ENCODE peak calls at places on chromosomes 13 and 19, in seven cellular contexts. G is CD4-positive, alpha-beta memory T cell; M is pancreas; B is heart left ventricle; S is heart right ventricle; H is left lung; K is colonic mucosa. J is an unnamed sample.

GRCh38 chr13:104648291-104648690 is 1582.1 kb upstream of the SLC10A2 start:
- DNase-seq in G (no peak), M (no peak), B (no peak), S (no peak), H (no peak), K (no peak), J (no peak)

GRCh38 chr13:100789481-100789880 is 114.9 kb upstream of the TMTC4 start:
- DNase-seq in G (no peak), M (no peak), B (no peak), S (no peak), H (peak), K (no peak), J (peak)

GRCh38 chr19:29815231-29815630 is 3.4 kb downstream of the CCNE1 start:
- DNase-seq in G (no peak), M (no peak), B (no peak), S (no peak), H (no peak), K (no peak), J (no peak)

GRCh38 chr13:25111557-25111956 is 15.6 kb downstream of the PABPC3 start:
- DNase-seq in G (no peak), M (no peak), B (no peak), S (no peak), H (no peak), K (no peak), J (no peak)

GRCh38 chr13:27578121-27579030 is 42.0 kb downstream of the LNX2 start:
- DNase-seq in G (no peak), M (no peak), B (no peak), S (no peak), H (no peak), K (no peak), J (no peak)

GRCh38 chr13:36310417-36311108 is 12.9 kb upstream of the CCDC169 start:
- DNase-seq in G (no peak), M (no peak), B (no peak), S (no peak), H (no peak), K (no peak), J (no peak)

GRCh38 chr13:43805071-43805468 is 18.3 kb upstream of the ENOX1 start:
- DNase-seq in G (peak), M (no peak), B (no peak), S (no peak), H (no peak), K (no peak), J (no peak)

GRCh38 chr13:51041126-51041525 is 69.9 kb downstream of the C13orf42 start:
- DNase-seq in G (no peak), M (no peak), B (no peak), S (no peak), H (no peak), K (no peak), J (no peak)

GRCh38 chr13:51269039-51269438 is 46.8 kb downstream of the FAM124A start:
- DNase-seq in G (no peak), M (no peak), B (no peak), S (no peak), H (no peak), K (no peak), J (no peak)

GRCh38 chr19:19140476-19140875 is 2.2 kb upstream of the TMEM161A start:
- DNase-seq in G (no peak), M (no peak), B (no peak), S (no peak), H (no peak), K (no peak), J (no peak)

GRCh38 chr19:10858204-10858828 is 10.1 kb downstream of the C19orf38 start:
- DNase-seq in G (no peak), M (no peak), B (no peak), S (no peak), H (no peak), K (no peak), J (no peak)

GRCh38 chr19:11142528-11143171 is 12.9 kb downstream of the SPC24 start:
- DNase-seq in G (no peak), M (peak), B (peak), S (peak), H (peak), K (peak), J (peak)

GRCh38 chr13:73090116-73090811 is 31.5 kb downstream of the KLF5 start:
- DNase-seq in G (no peak), M (peak), B (no peak), S (no peak), H (peak), K (peak), J (no peak)

GRCh38 chr13:44876782-44877324 is 112.4 kb downstream of the NUFIP1 start:
- DNase-seq in G (no peak), M (no peak), B (no peak), S (no peak), H (no peak), K (no peak), J (no peak)

GRCh38 chr19:4744451-4745170 is 21.0 kb upstream of the DPP9 start:
- DNase-seq in G (no peak), M (no peak), B (peak), S (peak), H (peak), K (no peak), J (no peak)

GRCh38 chr13:40197049-40197448 is 469.4 kb downstream of the FOXO1 start:
- DNase-seq in G (no peak), M (no peak), B (no peak), S (no peak), H (no peak), K (no peak), J (no peak)

GRCh38 chr19:29665215-29665825 is at the start of gene PLEKHF1:
- DNase-seq in G (peak), M (peak), B (peak), S (peak), H (peak), K (peak), J (peak)

GRCh38 chr19:39671739-39672363 is 16.1 kb downstream of the LGALS16 start:
- DNase-seq in G (peak), M (no peak), B (no peak), S (peak), H (no peak), K (peak), J (peak)

GRCh38 chr13:25945596-25945995 is 106.2 kb downstream of the SHISA2 start:
- DNase-seq in G (no peak), M (no peak), B (no peak), S (no peak), H (no peak), K (no peak), J (no peak)

GRCh38 chr19:15550847-15551182 is 42.5 kb downstream of the CYP4F22 start:
- DNase-seq in G (no peak), M (no peak), B (no peak), S (no peak), H (no peak), K (no peak), J (no peak)

GRCh38 chr13:27534108-27534975 is 84.0 kb upstream of the MTIF3 start:
- DNase-seq in G (no peak), M (no peak), B (no peak), S (no peak), H (no peak), K (no peak), J (no peak)

GRCh38 chr19:50191270-50191669 is 12.2 kb upstream of the MYH14 start:
- DNase-seq in G (no peak), M (no peak), B (no peak), S (no peak), H (no peak), K (no peak), J (no peak)

GRCh38 chr19:49877020-49877878 is at the start of the genes AKT1S1 and TBC1D17:
- DNase-seq in G (peak), M (peak), B (peak), S (peak), H (peak), K (peak), J (peak)

GRCh38 chr19:48698046-48698445 is 2.3 kb downstream of the FUT2 start:
- DNase-seq in G (no peak), M (peak), B (no peak), S (no peak), H (no peak), K (peak), J (no peak)

GRCh38 chr13:111005808-111006494 is 91.1 kb upstream of the ANKRD10 start:
- DNase-seq in G (no peak), M (peak), B (peak), S (peak), H (no peak), K (no peak), J (no peak)

GRCh38 chr13:58341318-58341717 is 709.8 kb downstream of the PCDH17 start:
- DNase-seq in G (no peak), M (no peak), B (no peak), S (no peak), H (no peak), K (no peak), J (no peak)

GRCh38 chr19:48835734-48836088 is 580 bp downstream of the HSD17B14 start:
- DNase-seq in G (peak), M (peak), B (peak), S (peak), H (peak), K (peak), J (peak)

GRCh38 chr13:80096383-80096782 is 244.5 kb downstream of the SPRY2 start:
- DNase-seq in G (no peak), M (no peak), B (no peak), S (no peak), H (no peak), K (no peak), J (no peak)

GRCh38 chr13:58004761-58005160 is 373.2 kb downstream of the PCDH17 start:
- DNase-seq in G (no peak), M (no peak), B (no peak), S (no peak), H (no peak), K (no peak), J (no peak)

GRCh38 chr19:16423891-16424290 is 47.9 kb downstream of the EPS15L1 start:
- DNase-seq in G (no peak), M (no peak), B (no peak), S (no peak), H (no peak), K (no peak), J (no peak)

GRCh38 chr13:73056054-73056962 is 2.5 kb upstream of the KLF5 start:
- DNase-seq in G (no peak), M (no peak), B (no peak), S (no peak), H (no peak), K (no peak), J (no peak)

GRCh38 chr13:108426893-108427292 is 157.4 kb downstream of the TNFSF13B start:
- DNase-seq in G (no peak), M (no peak), B (no peak), S (no peak), H (peak), K (no peak), J (no peak)

GRCh38 chr19:17951151-17952040 is 15.5 kb upstream of the KCNN1 start:
- DNase-seq in G (no peak), M (no peak), B (no peak), S (no peak), H (no peak), K (no peak), J (no peak)

GRCh38 chr19:55882626-55883025 is 46.3 kb downstream of the NLRP4 start:
- DNase-seq in G (no peak), M (no peak), B (no peak), S (no peak), H (no peak), K (no peak), J (no peak)

GRCh38 chr19:45876161-45876410 is 9.9 kb downstream of the IRF2BP1 start:
- DNase-seq in G (peak), M (no peak), B (no peak), S (no peak), H (no peak), K (no peak), J (no peak)
- H3K27ac ChIP-seq in G (no peak), M (peak), B (peak), S (no peak), H (peak), K (peak), J (no peak)

GRCh38 chr13:33015275-33015674 is 948 bp upstream of the KL start:
- DNase-seq in G (no peak), M (no peak), B (peak), S (peak), H (no peak), K (no peak), J (no peak)
- H3K27ac ChIP-seq in G (no peak), M (no peak), B (peak), S (peak), H (peak), K (no peak), J (no peak)

GRCh38 chr19:2013683-2013961 is 1.9 kb downstream of the BTBD2 start:
- DNase-seq in G (no peak), M (no peak), B (no peak), S (no peak), H (no peak), K (no peak), J (no peak)

GRCh38 chr19:2014081-2014693 is 1.3 kb downstream of the BTBD2 start:
- DNase-seq in G (no peak), M (no peak), B (no peak), S (no peak), H (no peak), K (no peak), J (no peak)

GRCh38 chr19:2016041-2016807 is 710 bp upstream of the BTBD2 start:
- DNase-seq in G (peak), M (peak), B (peak), S (peak), H (peak), K (peak), J (peak)

GRCh38 chr19:2014731-2015610 is 543 bp downstream of the BTBD2 start:
- DNase-seq in G (no peak), M (peak), B (no peak), S (no peak), H (no peak), K (no peak), J (no peak)

DNA sequence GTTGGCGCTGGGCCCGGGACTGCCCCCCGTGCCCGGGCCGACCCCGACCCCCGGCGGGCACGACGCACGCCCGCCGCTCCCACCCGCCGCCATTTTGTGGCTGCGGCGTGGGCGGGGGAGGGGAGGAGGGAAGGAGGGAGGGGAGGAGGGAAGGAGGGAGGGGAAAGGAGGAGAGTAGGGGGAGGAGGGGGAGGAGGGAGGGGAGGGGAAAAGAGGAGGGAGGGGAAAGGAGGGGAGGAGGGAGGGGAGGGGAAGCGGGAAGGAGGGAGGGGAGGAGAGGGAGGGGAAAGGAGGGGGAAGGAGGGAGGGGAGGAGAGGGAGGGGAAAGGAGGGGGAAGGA is at the start of gene BTBD2:
- DNase-seq in G (peak), M (peak), B (peak), S (peak), H (peak), K (peak), J (peak)
- H3K27ac ChIP-seq in G (peak), M (no peak), B (peak), S (peak), H (no peak), K (no peak), J (peak)

GRCh38 chr19:54179921-54180452 is 7.0 kb upstream of the TMC4 start:
- DNase-seq in G (no peak), M (no peak), B (no peak), S (no peak), H (no peak), K (peak), J (no peak)
- H3K27ac ChIP-seq in G (no peak), M (no peak), B (no peak), S (no peak), H (no peak), K (no peak), J (no peak)

DNA sequence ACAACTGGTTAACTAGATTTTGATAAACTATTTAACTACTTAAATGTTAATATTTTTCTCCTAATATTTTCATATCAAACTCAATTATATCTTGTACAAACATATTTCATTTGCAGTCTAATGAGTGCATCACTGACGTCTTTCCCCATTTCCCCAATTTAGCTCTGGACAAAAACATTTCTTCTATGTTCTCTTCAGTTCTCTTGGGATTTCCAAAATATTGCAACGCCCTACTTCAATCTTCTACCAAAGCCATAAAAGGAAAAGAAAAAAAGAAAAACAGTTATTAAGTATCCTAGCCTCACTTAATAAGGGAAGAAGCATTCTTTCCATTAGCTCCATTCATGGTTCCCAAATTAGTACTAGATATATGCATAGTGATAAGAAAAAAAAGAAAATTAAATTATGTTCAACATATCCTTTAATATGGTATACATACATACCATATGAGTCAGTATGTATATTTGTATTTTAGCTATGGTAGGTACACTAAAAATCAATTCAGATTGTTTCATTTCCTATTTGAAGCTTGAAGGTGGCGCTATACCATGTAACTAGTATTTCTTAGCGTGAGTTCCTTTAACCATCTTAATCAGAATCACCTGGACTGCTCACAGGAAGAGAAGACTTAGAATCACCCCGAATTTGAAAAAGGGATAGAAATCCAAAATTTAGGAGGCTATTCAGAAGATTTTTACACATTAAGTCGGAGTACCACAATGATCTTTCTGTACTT is 9.9 kb downstream of the FBXL3 start:
- DNase-seq in G (no peak), M (no peak), B (no peak), S (no peak), H (no peak), K (no peak), J (no peak)
- H3K27ac ChIP-seq in G (no peak), M (no peak), B (no peak), S (peak), H (no peak), K (no peak), J (no peak)